ENCODE peak calls at places on chromosomes 3 and 15, in seven cellular contexts. M is tibial nerve, Y is NB4, D is activated B cell treated with CpG ODN at 0.5 μM for 24 hours, K is nephron progenitor cell, F is transverse colon, T is psoas muscle. Z is an unnamed sample.

GRCh38 chr15:68885070-68885469 is 45.3 kb upstream of the SPESP1 start:
- DNase-seq in M (no peak), Y (no peak), D (no peak), K (no peak), F (no peak), T (no peak), Z (no peak)

GRCh38 chr3:133383175-133383574 is 16.7 kb upstream of the BFSP2 start:
- DNase-seq in M (no peak), Y (no peak), D (no peak), K (no peak), F (no peak), T (no peak), Z (no peak)

GRCh38 chr3:110946810-110947209 is 124.8 kb upstream of the NECTIN3 start:
- DNase-seq in M (no peak), Y (no peak), D (no peak), K (no peak), F (no peak), T (no peak), Z (no peak)

GRCh38 chr15:58748040-58748786 is 1.3 kb downstream of the ADAM10 start:
- DNase-seq in M (no peak), Y (peak; percentile 43), D (no peak), K (no peak), F (no peak), T (no peak), Z (no peak)

GRCh38 chr15:92020207-92020606 is 166.7 kb downstream of the SLCO3A1 start:
- DNase-seq in M (no peak), Y (no peak), D (no peak), K (no peak), F (no peak), T (no peak), Z (no peak)

GRCh38 chr3:44958406-44958805 is 17.6 kb downstream of the ZDHHC3 start:
- DNase-seq in M (no peak), Y (no peak), D (no peak), K (no peak), F (no peak), T (no peak), Z (no peak)

GRCh38 chr3:53092942-53093341 is 37.3 kb downstream of the RFT1 start:
- DNase-seq in M (no peak), Y (no peak), D (no peak), K (no peak), F (no peak), T (no peak), Z (no peak)

GRCh38 chr15:95086543-95087252 is 855.3 kb downstream of the MCTP2 start:
- DNase-seq in M (no peak), Y (no peak), D (no peak), K (no peak), F (no peak), T (no peak), Z (no peak)

GRCh38 chr3:3851621-3852323 is 52.5 kb downstream of the LRRN1 start:
- DNase-seq in M (no peak), Y (peak; percentile 5), D (no peak), K (no peak), F (no peak), T (no peak), Z (no peak)

GRCh38 chr3:108036401-108036800 is 54.4 kb downstream of the CD47 start:
- DNase-seq in M (no peak), Y (no peak), D (no peak), K (no peak), F (no peak), T (no peak), Z (no peak)

GRCh38 chr15:39682366-39682765 is 100.3 kb downstream of the FSIP1 start:
- DNase-seq in M (no peak), Y (no peak), D (no peak), K (no peak), F (no peak), T (no peak), Z (no peak)

GRCh38 chr3:141466633-141467169 is 20.1 kb upstream of the RASA2 start:
- DNase-seq in M (no peak), Y (no peak), D (no peak), K (no peak), F (no peak), T (no peak), Z (no peak)

GRCh38 chr3:141462176-141462859 is 24.5 kb upstream of the RASA2 start:
- DNase-seq in M (no peak), Y (no peak), D (no peak), K (no peak), F (no peak), T (no peak), Z (no peak)

GRCh38 chr3:141469712-141470111 is 17.1 kb upstream of the RASA2 start:
- DNase-seq in M (no peak), Y (no peak), D (no peak), K (no peak), F (no peak), T (no peak), Z (no peak)

GRCh38 chr3:141460097-141460704 is 26.6 kb upstream of the RASA2 start:
- DNase-seq in M (peak; percentile 85), Y (peak; percentile 83), D (peak; percentile 67), K (peak; percentile 90), F (peak; percentile 90), T (peak; percentile 91), Z (peak; percentile 68)

DNA sequence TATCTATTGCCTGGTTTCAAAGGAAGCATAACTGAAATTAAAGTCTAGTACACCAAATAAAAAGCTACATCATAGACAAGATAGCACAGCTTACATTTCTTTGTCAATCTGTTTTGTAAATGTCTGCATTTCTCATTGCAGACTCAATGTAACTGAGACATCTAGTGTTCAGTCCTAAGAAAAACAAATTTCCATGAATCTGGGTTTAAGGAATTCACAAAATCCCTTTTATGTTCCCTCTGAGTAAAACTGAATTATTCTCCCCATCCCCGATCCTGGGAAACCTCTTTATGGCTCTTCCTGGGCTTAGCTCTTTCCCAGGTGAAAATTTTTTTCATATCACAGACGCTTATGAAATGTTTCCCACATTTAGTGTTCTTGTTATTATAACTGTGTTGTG is 21.6 kb upstream of the RASA2 start:
- DNase-seq in M (no peak), Y (no peak), D (no peak), K (no peak), F (no peak), T (no peak), Z (no peak)
- TF ChIP-seq CTCF in M (peak; percentile 35), Y (no peak), D (no peak), K (no peak), F (no peak), T (no peak), Z (no peak)

GRCh38 chr3:46719044-46719565 is 1.4 kb upstream of the PRSS50 start:
- DNase-seq in M (no peak), Y (no peak), D (no peak), K (no peak), F (no peak), T (no peak), Z (no peak)

GRCh38 chr3:46715507-46716175 is 2.0 kb downstream of the PRSS50 start:
- DNase-seq in M (no peak), Y (no peak), D (no peak), K (no peak), F (no peak), T (peak; percentile 41), Z (no peak)

GRCh38 chr3:46719735-46720271 is 2.1 kb upstream of the PRSS50 start:
- DNase-seq in M (no peak), Y (no peak), D (no peak), K (no peak), F (no peak), T (peak; percentile 25), Z (no peak)

GRCh38 chr3:46716461-46717441 is 918 bp downstream of the PRSS50 start:
- DNase-seq in M (no peak), Y (no peak), D (no peak), K (no peak), F (no peak), T (peak; percentile 39), Z (no peak)

GRCh38 chr3:46717447-46718231 is at the start of gene PRSS50:
- DNase-seq in M (no peak), Y (peak; percentile 22), D (no peak), K (no peak), F (no peak), T (peak; percentile 47), Z (no peak)
- TF ChIP-seq CTCF in M (no peak), Y (peak; percentile 17), D (no peak), K (peak; percentile 21), F (no peak), T (no peak), Z (no peak)

DNA sequence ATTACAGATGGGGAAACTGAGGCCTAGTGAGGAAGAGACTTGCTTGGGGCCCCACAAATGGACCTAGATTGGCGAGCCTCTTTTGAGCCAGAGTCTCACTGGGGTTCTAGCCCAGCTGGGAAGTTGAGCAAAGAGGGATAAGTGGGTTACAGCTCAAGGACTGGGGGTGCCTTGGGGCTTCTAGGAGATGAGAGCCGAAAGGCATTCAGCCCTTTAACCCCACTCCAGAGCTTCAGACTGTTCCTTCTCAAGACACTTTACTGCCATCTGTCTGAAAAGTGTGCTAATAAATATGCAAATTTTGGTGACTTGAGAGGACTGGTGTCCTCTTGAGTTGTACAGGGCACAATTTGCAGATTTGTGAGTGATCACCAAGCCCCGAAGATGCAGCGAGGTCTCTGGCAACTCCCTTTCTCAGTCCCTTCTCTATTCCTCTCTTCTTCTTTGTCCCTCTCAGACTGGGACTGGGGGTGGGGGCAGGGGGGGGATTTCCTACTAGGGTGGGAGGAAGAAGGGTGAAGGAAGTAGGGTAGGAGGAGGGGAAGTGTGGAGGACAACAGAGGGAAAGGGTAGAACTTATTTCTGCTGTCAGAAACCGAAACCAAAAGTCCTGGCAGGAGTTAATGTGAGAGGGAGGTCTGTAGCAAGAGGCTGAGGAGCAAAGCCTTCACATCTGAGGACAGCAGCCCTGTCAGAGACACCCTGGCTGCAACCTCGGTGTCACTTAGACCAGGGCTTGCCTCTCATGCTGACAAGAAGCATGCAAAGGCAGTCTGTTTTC is 16.2 kb upstream of the ANKDD1A start:
- DNase-seq in M (no peak), Y (peak; percentile 86), D (peak; percentile 34), K (no peak), F (peak; percentile 41), T (no peak), Z (no peak)
- TF ChIP-seq CTCF in M (no peak), Y (no peak), D (no peak), K (no peak), F (no peak), T (no peak), Z (no peak)

DNA sequence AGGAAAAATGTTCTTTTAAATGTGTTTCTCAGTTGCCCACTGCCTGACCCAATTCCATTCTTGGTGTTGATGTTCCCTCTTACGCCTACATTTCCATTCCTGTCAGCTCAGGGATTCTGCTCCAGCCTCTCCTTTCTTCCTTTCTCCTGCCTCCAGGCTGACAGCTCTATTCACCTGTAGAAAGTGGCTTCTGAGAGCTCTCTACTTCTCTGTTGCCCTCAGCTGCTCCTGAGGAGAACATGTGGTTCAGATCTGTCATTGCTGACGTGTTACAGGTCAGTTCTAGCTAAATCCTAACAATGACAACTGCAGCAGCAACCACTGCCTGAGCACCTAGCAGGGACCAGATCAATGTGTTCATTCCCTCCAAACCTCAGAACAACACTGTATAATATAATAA is 144.9 kb upstream of the PLAAT1 start:
- DNase-seq in M (no peak), Y (no peak), D (no peak), K (no peak), F (no peak), T (no peak), Z (no peak)
- TF ChIP-seq CTCF in M (no peak), Y (no peak), D (no peak), K (no peak), F (no peak), T (no peak), Z (no peak)